ENCODE peak calls at places on chromosomes 12 and 14, in seven cellular contexts. V, G, M, H, D, L and J are unnamed samples.

GRCh38 chr14:96103560-96104460 is 64.6 kb downstream of the C14orf132 start:
- DNase-seq in M (no peak), V (no peak), H (no peak), L (no peak), D (no peak), G (no peak), J (no peak)

GRCh38 chr12:52380271-52380694 is 5.2 kb downstream of the KRT84 start:
- DNase-seq in L (no peak), G (peak; percentile 61), D (peak; percentile 46), V (no peak), H (no peak), M (no peak), J (no peak)

GRCh38 chr12:112198120-112198733 is 72.9 kb downstream of the TRAFD1 start:
- DNase-seq in H (peak; percentile 32), D (peak; percentile 52), M (peak; percentile 43), V (peak; percentile 51), L (peak; percentile 13), G (peak; percentile 68), J (no peak)

GRCh38 chr12:108495054-108495453 is 20.0 kb upstream of the FICD start:
- DNase-seq in V (peak; percentile 12), G (no peak), D (no peak), H (no peak), L (no peak), M (no peak), J (no peak)

GRCh38 chr14:102424520-102424919 is 61.8 kb downstream of the TECPR2 start:
- DNase-seq in L (no peak), D (no peak), M (no peak), V (no peak), H (no peak), G (no peak), J (no peak)

GRCh38 chr12:57810450-57810849 is 8.1 kb downstream of the AVIL start:
- DNase-seq in L (no peak), G (no peak), D (no peak), H (no peak), M (no peak), V (peak; percentile 73), J (no peak)

GRCh38 chr14:79629891-79630560 is 581.3 kb downstream of the DIO2 start:
- DNase-seq in H (no peak), L (no peak), G (no peak), M (no peak), D (no peak), V (peak; percentile 13), J (no peak)

GRCh38 chr14:99012703-99013102 is 259.3 kb downstream of the BCL11B start:
- DNase-seq in D (no peak), G (no peak), H (no peak), V (no peak), L (no peak), M (no peak), J (no peak)

GRCh38 chr12:126989532-126989931 is 1277.4 kb upstream of the TMEM132C start:
- DNase-seq in H (no peak), M (no peak), G (no peak), V (no peak), L (no peak), D (no peak), J (no peak)

GRCh38 chr14:100362311-100362927 is 39.3 kb downstream of the SLC25A47 start:
- DNase-seq in G (no peak), V (peak; percentile 77), D (no peak), M (no peak), L (no peak), H (no peak), J (no peak)

GRCh38 chr12:123457980-123458779 is at the start of gene SNRNP35:
- DNase-seq in L (peak; percentile 39), D (peak; percentile 85), V (peak; percentile 74), M (peak; percentile 84), H (peak; percentile 89), G (peak; percentile 85), J (peak; percentile 86)

GRCh38 chr12:101414533-101415119 is 7.1 kb upstream of the ARL1 start:
- DNase-seq in G (peak; percentile 33), L (no peak), H (peak; percentile 21), D (no peak), V (peak; percentile 67), M (no peak), J (no peak)

GRCh38 chr12:92706594-92706993 is 3.8 kb downstream of the PLEKHG7 start:
- DNase-seq in G (no peak), L (no peak), M (no peak), V (no peak), D (no peak), H (no peak), J (no peak)

GRCh38 chr12:92703777-92704176 is 988 bp downstream of the PLEKHG7 start:
- DNase-seq in M (no peak), H (no peak), D (no peak), G (no peak), V (no peak), L (no peak), J (no peak)

GRCh38 chr12:92698466-92698865 is 4.3 kb upstream of the PLEKHG7 start:
- DNase-seq in G (no peak), M (no peak), D (no peak), V (no peak), L (no peak), H (no peak), J (no peak)

GRCh38 chr12:92701441-92701840 is 1.3 kb upstream of the PLEKHG7 start:
- DNase-seq in G (no peak), D (no peak), V (no peak), L (no peak), H (no peak), M (no peak), J (no peak)

DNA sequence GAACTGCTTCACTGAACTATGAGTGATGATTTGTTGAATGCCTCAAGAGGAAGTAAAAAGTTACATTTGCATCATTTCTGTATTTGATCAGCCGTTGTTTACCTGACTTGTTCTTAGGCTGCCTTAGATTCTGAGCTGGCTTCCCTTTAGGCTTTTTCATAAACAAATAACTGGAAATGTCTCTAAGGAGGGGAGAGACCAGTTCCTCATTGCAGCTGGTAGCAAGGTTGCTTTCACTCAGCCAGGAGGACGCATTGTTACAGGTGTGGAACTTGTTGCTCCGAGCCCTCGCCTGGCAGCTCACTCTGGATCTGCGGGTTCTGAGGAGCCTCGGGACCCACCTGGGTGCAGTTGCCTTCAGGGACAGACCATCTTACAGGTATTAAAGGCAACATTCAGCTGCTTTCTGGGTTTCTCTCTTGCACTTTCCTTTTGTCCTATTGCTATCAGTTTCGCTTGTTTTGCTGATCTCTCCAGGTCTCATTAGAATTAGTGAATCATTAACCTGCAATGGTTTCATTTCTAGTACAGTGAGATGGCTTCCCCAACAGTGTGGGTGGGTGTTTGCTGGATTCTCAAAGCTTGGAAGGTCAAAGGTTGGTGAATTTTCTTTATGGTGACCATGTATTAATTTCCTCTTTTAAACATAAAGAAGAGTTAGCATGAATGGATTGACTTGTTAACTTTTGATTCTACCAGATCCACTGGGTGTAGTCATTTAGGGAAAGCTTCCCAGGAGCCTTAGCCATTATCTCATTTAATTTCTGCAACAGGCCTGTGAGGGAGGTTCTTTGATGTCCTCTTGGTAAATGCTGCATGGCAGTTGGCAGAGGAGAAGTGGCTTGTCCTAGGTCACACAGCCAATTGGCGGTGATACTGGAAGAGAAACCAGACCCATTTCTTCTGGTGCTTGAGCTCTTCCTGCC is at the start of gene PLEKHG7:
- DNase-seq in M (no peak), H (no peak), V (no peak), L (no peak), D (no peak), G (peak; percentile 66), J (no peak)
- H3K4me3 ChIP-seq in M (no peak within 1 kb of the TSS), H (no peak within 1 kb of the TSS), V (no peak within 1 kb of the TSS), L (no peak within 1 kb of the TSS), D (peak within 1 kb of the TSS; percentile 29), G (peak within 1 kb of the TSS; percentile 25), J (peak within 1 kb of the TSS; percentile 5)

DNA sequence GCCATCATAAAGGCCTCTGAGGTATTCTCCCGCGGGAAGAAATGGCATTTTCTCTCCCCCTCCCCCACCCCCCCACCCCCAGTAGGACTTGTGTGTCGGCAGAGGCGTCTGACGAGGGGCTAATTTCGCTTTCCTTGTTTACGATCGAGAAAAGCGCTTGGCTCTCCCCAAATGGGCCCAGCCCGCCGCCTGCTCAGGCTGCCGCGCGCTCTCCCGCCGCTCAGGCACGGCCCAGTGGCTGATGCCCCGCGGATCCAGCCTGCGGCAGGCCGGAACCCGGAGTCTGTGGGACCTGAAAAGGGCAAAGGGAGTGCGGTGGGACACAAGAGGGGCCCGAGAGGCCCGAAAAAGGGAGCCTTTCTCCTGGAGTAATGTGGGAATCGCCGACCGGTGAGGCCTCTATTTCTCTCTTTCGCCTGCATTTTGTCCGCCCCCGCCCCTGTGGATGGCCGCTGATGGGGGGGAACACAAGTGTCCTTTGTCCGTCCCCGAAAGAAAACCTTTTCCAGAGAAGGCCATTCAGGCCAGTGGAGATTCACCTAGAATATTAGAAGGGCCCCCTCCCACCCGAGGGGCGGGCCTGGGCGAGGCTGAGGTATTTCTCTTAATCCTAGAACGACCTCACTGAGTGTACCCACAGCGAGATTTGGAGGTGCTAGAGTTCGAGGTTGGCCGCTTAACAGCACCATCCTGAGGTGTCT is 9.0 kb upstream of the HOXC6 start:
- DNase-seq in M (no peak), V (no peak), G (no peak), H (no peak), L (no peak), D (no peak), J (no peak)
- H3K4me3 ChIP-seq in M (no peak overlapping the region), V (no peak overlapping the region), G (no peak overlapping the region), H (no peak overlapping the region), L (no peak overlapping the region), D (no peak overlapping the region), J (no peak overlapping the region)

GRCh38 chr12:110744176-110744575 is 1.5 kb upstream of the PPP1CC start:
- DNase-seq in M (no peak), V (peak; percentile 41), G (peak; percentile 45), D (no peak), L (no peak), H (no peak), J (no peak)
- H3K4me3 ChIP-seq in M (no peak overlapping the region), V (no peak overlapping the region), G (no peak overlapping the region), D (no peak overlapping the region), L (no peak overlapping the region), H (no peak overlapping the region), J (no peak overlapping the region)

GRCh38 chr12:27243804-27244679 is at the start of gene STK38L:
- DNase-seq in M (peak; percentile 95), H (peak; percentile 97), D (peak; percentile 99), G (peak; percentile 98), V (peak; percentile 93), L (peak; percentile 74), J (peak; percentile 100)

GRCh38 chr12:27245039-27245438 is 953 bp downstream of the STK38L start:
- DNase-seq in M (no peak), H (no peak), D (no peak), V (no peak), G (no peak), L (no peak), J (no peak)

GRCh38 chr12:27244680-27245005 is 557 bp downstream of the STK38L start:
- DNase-seq in G (no peak), D (no peak), H (no peak), V (peak; percentile 58), L (no peak), M (no peak), J (no peak)

GRCh38 chr12:27246141-27246540 is 2.1 kb downstream of the STK38L start:
- DNase-seq in M (no peak), H (no peak), D (no peak), L (no peak), V (no peak), G (no peak), J (no peak)

DNA sequence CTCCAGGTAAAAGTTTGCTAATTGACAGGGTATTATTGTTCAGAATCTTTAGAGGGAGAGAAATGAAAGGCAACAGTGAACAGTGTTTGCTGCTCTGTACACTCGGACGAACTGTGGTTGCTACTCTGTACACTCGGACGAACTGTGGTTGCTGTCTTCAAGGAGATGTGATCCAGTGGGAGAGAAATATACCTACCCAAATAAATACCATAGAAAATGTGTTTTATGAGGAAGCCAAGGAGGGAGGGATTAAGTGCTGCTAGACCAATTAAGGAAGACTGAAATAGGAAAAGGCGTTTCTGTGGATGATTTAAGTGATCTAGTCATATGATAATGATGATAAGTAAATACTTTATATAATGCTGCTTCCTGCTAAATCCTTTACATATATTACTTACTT is 2.7 kb downstream of the STK38L start:
- DNase-seq in H (no peak), L (no peak), V (no peak), D (no peak), G (no peak), M (no peak), J (no peak)
- H3K4me3 ChIP-seq in H (no peak overlapping the region), L (peak overlapping the region; percentile 96), V (no peak overlapping the region), D (no peak overlapping the region), G (no peak overlapping the region), M (no peak overlapping the region), J (no peak overlapping the region)